ENCODE peak calls at places on chromosomes 6 and 20, in seven cellular contexts. O is SK-N-SH, L is K562, Z is HCT116, C is HepG2, P is H1, J is GM12878. S is an unnamed sample.

GRCh38 chr20:61443541-61444126 is 191.6 kb downstream of the CDH4 start:
- DNase-seq in O (no peak), L (no peak), Z (no peak), C (no peak), P (no peak), J (no peak), S (no peak)

GRCh38 chr6:43011207-43011606 is 2.5 kb downstream of the MEA1 start:
- DNase-seq in O (no peak), L (no peak), Z (no peak), C (no peak), P (no peak), J (no peak), S (no peak)

GRCh38 chr20:7799872-7800271 is 140.4 kb downstream of the HAO1 start:
- DNase-seq in O (no peak), L (no peak), Z (no peak), C (no peak), P (no peak), J (no peak), S (no peak)

GRCh38 chr6:25022140-25022553 is 86.4 kb upstream of the RIPOR2 start:
- DNase-seq in O (no peak), L (no peak), Z (no peak), C (no peak), P (no peak), J (no peak), S (no peak)

GRCh38 chr6:25902071-25902470 is 28.0 kb upstream of the SLC17A3 start:
- DNase-seq in O (no peak), L (no peak), Z (no peak), C (no peak), P (no peak), J (no peak), S (no peak)

GRCh38 chr20:59431014-59431413 is 130.6 kb downstream of the EDN3 start:
- DNase-seq in O (peak; percentile 38), L (no peak), Z (no peak), C (no peak), P (no peak), J (no peak), S (no peak)

GRCh38 chr20:44970243-44970757 is 4.0 kb downstream of the STK4 start:
- DNase-seq in O (no peak), L (no peak), Z (no peak), C (no peak), P (no peak), J (no peak), S (no peak)

GRCh38 chr6:150813993-150814359 is 51.5 kb upstream of the MTHFD1L start:
- DNase-seq in O (no peak), L (no peak), Z (peak; percentile 92), C (peak; percentile 18), P (no peak), J (peak; percentile 69), S (no peak)

GRCh38 chr20:49595811-49596545 is 28.0 kb upstream of the PTGIS start:
- DNase-seq in O (no peak), L (no peak), Z (no peak), C (no peak), P (no peak), J (no peak), S (no peak)

GRCh38 chr20:54364919-54365318 is 110.5 kb upstream of the DOK5 start:
- DNase-seq in O (no peak), L (no peak), Z (no peak), C (no peak), P (no peak), J (no peak), S (no peak)

GRCh38 chr20:54364365-54364764 is 111.0 kb upstream of the DOK5 start:
- DNase-seq in O (no peak), L (no peak), Z (no peak), C (no peak), P (no peak), J (no peak), S (no peak)

GRCh38 chr20:54372313-54372712 is 103.1 kb upstream of the DOK5 start:
- DNase-seq in O (no peak), L (no peak), Z (no peak), C (no peak), P (no peak), J (no peak), S (no peak)

GRCh38 chr20:54366669-54367068 is 108.7 kb upstream of the DOK5 start:
- DNase-seq in O (no peak), L (no peak), Z (no peak), C (no peak), P (no peak), J (no peak), S (no peak)

GRCh38 chr20:54368578-54368977 is 106.8 kb upstream of the DOK5 start:
- DNase-seq in O (no peak), L (no peak), Z (no peak), C (no peak), P (no peak), J (no peak), S (no peak)
- TF ChIP-seq JUND in O (no peak), L (no peak), Z (no peak), C (no peak), P (no peak), J (no peak), S (no peak)

GRCh38 chr6:79224005-79224404 is 10.5 kb downstream of the HMGN3 start:
- DNase-seq in O (no peak), L (no peak), Z (no peak), C (peak; percentile 52), P (no peak), J (no peak), S (no peak)

GRCh38 chr6:79230149-79230548 is 4.3 kb downstream of the HMGN3 start:
- DNase-seq in O (no peak), L (no peak), Z (no peak), C (no peak), P (no peak), J (no peak), S (no peak)

GRCh38 chr6:79225718-79226117 is 8.8 kb downstream of the HMGN3 start:
- DNase-seq in O (no peak), L (no peak), Z (no peak), C (no peak), P (no peak), J (no peak), S (no peak)

GRCh38 chr6:79231101-79231500 is 3.4 kb downstream of the HMGN3 start:
- DNase-seq in O (no peak), L (no peak), Z (no peak), C (no peak), P (no peak), J (no peak), S (no peak)

DNA sequence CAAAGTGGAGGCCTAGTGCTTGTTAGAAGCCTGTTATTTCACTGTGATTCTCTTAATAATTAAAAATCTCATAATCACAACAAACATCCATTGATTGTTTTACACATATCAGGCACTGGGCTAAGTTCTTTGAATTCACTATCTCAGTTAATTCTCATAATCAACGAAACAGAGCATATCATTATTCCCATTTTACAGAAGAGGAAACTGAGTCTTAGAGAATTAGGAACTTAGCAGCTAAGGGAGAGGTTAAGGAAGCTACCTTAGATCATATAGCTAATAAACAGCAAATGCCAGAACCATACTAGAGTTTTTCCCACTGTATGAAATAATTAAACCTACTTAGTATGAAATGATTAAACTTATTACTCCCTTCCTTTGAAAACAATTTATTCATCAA is 7.0 kb downstream of the HMGN3 start:
- DNase-seq in O (no peak), L (no peak), Z (no peak), C (no peak), P (no peak), J (no peak), S (no peak)
- TF ChIP-seq JUND in O (no peak), L (no peak), Z (no peak), C (no peak), P (no peak), J (no peak), S (no peak)

GRCh38 chr20:6698056-6698455 is 69.4 kb upstream of the BMP2 start:
- DNase-seq in O (no peak), L (no peak), Z (peak; percentile 7), C (peak; percentile 66), P (no peak), J (no peak), S (no peak)
- TF ChIP-seq JUND in O (no peak), L (no peak), Z (no peak), C (peak; percentile 63), P (peak; percentile 95), J (no peak), S (no peak)

GRCh38 chr20:34328928-34329677 is 25.9 kb upstream of the AHCY start:
- DNase-seq in O (no peak), L (no peak), Z (no peak), C (no peak), P (no peak), J (no peak), S (no peak)
- TF ChIP-seq JUND in O (no peak), L (no peak), Z (no peak), C (no peak), P (no peak), J (no peak), S (no peak)

DNA sequence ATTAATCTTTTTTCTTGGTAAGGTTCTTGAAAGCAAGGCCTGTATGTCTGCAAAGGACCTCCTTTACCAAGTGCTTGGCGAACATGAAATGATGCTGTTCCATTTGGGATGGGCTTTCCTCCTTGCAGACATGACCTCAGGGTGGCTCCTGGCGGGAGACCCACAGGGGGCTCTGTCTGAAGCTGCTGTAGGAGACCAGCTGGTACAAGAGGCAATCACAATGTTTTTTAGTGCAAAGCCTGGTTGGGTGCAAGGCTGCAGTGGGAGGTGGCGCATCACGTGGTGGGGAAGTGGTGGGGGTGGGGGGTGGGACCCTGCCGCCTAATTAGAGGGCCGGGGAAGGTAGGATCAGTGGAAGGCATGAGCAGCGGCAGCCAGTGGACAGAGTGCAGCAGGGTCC is 9.2 kb upstream of the ARMC2 start:
- DNase-seq in O (peak; percentile 27), L (no peak), Z (no peak), C (no peak), P (peak; percentile 51), J (no peak), S (no peak)
- TF ChIP-seq JUND in O (no peak), L (no peak), Z (no peak), C (no peak), P (no peak), J (no peak), S (no peak)

DNA sequence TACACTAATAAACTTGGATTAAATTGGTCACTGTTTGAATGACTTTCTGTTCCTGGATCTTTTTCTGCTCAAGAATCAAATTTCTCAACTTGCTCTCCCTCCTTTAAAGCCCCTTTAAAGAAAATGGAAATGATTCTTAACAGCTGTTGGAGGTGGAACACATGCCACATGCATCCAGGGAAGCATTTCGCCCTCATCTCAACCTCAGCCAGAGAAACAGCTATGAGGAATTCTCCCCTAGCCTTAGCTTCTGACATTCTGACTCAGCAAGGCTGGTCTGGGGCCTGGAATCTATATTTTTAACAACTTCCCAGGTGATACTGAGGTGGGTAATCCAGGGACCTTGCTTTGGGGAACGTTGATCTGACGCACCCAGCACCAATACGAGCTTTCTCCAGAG is 263.4 kb upstream of the ECI2 start:
- DNase-seq in O (no peak), L (no peak), Z (no peak), C (no peak), P (no peak), J (no peak), S (no peak)
- TF ChIP-seq JUND in O (no peak), L (no peak), Z (no peak), C (no peak), P (no peak), J (no peak), S (no peak)

DNA sequence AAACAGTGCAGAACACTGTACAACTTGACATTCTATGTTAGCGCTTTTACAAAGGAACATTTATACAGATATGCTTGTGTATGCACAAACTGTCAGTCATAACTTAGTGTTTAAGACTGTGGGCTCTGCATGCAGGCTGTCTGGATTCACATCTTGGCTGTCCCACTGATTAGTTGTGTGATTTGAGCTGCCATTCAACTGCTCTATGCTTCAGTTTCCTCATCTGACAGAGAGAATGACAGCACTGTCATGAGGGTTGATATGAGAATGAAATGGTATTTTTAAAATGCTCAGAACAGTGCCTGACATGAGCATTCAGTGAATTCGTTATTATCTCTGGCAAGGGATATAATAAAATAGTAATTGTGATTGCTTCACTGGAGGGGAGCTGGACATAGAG is 8.7 kb downstream of the SLC25A27 start:
- DNase-seq in O (no peak), L (no peak), Z (no peak), C (no peak), P (no peak), J (no peak), S (no peak)
- TF ChIP-seq JUND in O (no peak), L (no peak), Z (no peak), C (no peak), P (no peak), J (no peak), S (no peak)

S was measured in T47D.